ENCODE peak calls at places on chromosome 12, in six cellular contexts. N is tibial artery, R is ovary, F is endodermal cell, U is AG04450, W is endothelial cell of umbilical vein. X is an unnamed sample.

GRCh38 chr12:110001596-110001995 is 2.4 kb downstream of the ANKRD13A start:
- DNase-seq in N (no peak), R (no peak), F (no peak), U (no peak), W (no peak), X (no peak)

GRCh38 chr12:560666-561065 is 100.9 kb downstream of the B4GALNT3 start:
- DNase-seq in N (no peak), R (no peak), F (no peak), U (no peak), W (no peak), X (no peak)

GRCh38 chr12:108342985-108343384 is 3.9 kb upstream of the CMKLR1 start:
- DNase-seq in N (peak), R (no peak), F (no peak), U (no peak), W (no peak), X (no peak)

GRCh38 chr12:50934981-50935807 is 17.1 kb upstream of the HIGD1C start:
- DNase-seq in N (no peak), R (no peak), F (peak), U (peak), W (no peak), X (no peak)

GRCh38 chr12:79071498-79071897 is 206.9 kb downstream of the SYT1 start:
- DNase-seq in N (no peak), R (no peak), F (no peak), U (no peak), W (no peak), X (no peak)

GRCh38 chr12:132804426-132804861 is 24.2 kb downstream of the GOLGA3 start:
- DNase-seq in N (no peak), R (no peak), F (peak), U (no peak), W (no peak), X (no peak)

GRCh38 chr12:66623455-66623854 is 55.4 kb downstream of the GRIP1 start:
- DNase-seq in N (no peak), R (no peak), F (no peak), U (no peak), W (peak), X (no peak)

GRCh38 chr12:501722-502447 is 42.1 kb downstream of the B4GALNT3 start:
- DNase-seq in N (no peak), R (no peak), F (peak), U (no peak), W (no peak), X (no peak)

GRCh38 chr12:51891843-51892242 is 3.9 kb downstream of the ANKRD33 start:
- DNase-seq in N (no peak), R (no peak), F (no peak), U (no peak), W (no peak), X (no peak)

GRCh38 chr12:19120795-19121194 is 8.7 kb upstream of the PLEKHA5 start:
- DNase-seq in N (no peak), R (no peak), F (no peak), U (no peak), W (no peak), X (no peak)

GRCh38 chr12:5124401-5124800 is 80.7 kb downstream of the KCNA5 start:
- DNase-seq in N (no peak), R (no peak), F (no peak), U (no peak), W (no peak), X (no peak)

GRCh38 chr12:64794305-64794704 is 30.1 kb upstream of the TBC1D30 start:
- DNase-seq in N (no peak), R (no peak), F (no peak), U (no peak), W (no peak), X (no peak)

GRCh38 chr12:51889216-51890134 is 1.6 kb downstream of the ANKRD33 start:
- DNase-seq in N (peak), R (no peak), F (peak), U (no peak), W (no peak), X (peak)

DNA sequence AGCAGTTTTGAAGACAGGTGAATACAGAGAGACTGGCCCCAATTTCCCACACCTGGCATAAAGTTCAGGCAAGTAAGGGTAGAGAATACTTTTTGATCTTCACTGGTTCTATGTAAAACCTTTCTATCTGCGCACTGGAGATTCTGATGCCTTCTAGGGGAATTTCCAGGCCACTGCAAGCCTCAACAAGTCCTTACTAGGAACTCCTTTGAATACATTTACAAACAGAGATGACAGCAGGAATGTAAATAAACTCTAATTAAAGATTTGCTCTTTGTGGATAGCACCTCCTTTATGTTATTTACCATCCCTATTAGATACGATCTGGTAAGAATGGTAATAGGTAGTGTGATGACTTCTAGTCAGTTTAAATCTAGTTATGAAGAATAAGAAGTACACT is 69.2 kb downstream of the NTN4 start:
- DNase-seq in N (no peak), R (no peak), F (no peak), U (no peak), W (no peak), X (no peak)
- TF ChIP-seq CTCF in N (no peak), R (no peak), F (peak), U (peak), W (peak), X (no peak)

GRCh38 chr12:112406519-112407488 is 2.6 kb downstream of the RPL6 start:
- DNase-seq in N (no peak), R (no peak), F (peak), U (no peak), W (no peak), X (no peak)
- H3K27ac ChIP-seq in N (no peak), R (no peak), F (no peak), U (no peak), W (no peak), X (no peak)

GRCh38 chr12:55724940-55725309 is 3.9 kb downstream of the CD63 start:
- DNase-seq in N (no peak), R (peak), F (no peak), U (no peak), W (no peak), X (no peak)
- TF ChIP-seq CTCF in N (no peak), R (peak), F (no peak), U (no peak), W (no peak), X (no peak)

GRCh38 chr12:112617191-112617505 is 174.4 kb upstream of the RPH3A start:
- DNase-seq in N (no peak), R (no peak), F (no peak), U (no peak), W (no peak), X (no peak)

DNA sequence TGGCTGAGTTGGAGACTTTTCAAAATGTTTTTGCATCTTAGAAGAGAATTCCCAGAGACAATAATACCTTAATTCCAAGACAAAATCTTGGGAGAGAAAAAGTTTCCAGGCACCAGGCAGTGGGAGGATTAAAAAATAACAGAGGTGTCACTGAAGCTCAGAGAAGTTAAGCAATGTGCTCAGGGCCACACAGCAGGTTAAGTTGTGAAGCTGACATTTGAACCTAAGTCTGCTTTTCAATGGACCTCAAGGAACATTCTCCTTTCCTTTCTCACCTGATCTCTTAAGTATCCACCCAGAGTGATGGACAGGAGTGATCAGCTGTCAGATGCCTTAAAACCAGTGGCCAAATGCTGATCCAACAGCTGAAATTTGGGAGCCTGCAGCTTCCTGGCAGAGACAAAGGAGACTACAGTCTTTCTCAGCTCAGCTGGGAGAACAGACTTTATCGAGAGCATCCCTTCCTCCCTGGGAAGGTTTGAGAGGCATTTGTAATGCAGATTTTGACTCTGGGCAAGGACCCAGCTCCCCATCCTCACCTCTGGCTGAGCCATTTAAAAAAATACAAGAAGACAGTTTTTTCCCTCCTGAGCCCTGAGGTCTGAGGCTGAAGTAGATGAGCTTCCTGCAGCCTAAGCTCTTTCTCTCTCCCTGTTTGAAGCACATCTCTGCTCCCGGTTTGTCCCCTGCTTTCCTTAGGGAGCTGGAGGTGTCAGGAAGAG is 174.9 kb upstream of the RPH3A start:
- DNase-seq in N (no peak), R (no peak), F (peak), U (no peak), W (no peak), X (no peak)
- H3K27ac ChIP-seq in N (no peak), R (no peak), F (peak), U (no peak), W (no peak), X (no peak)

DNA sequence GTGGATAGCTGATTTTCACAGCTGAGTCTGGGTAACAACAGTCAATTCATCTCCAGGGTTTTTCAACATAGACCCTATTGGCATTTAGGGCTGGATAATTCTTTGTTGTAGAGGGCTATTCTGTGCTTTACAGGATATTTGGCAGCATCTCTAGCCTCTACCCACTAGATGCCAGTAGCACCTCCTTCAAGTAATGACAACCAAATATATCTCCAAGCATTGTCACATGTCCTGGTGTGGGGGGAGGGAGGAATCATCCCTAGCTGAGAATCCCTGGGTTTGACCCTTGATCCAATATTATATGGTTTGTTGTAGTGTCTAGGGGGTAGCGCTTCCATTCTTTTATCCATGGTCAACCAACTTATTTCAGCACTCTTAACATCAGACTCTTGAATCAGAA is 157.2 kb downstream of the ANO4 start:
- DNase-seq in N (no peak), R (no peak), F (peak), U (no peak), W (no peak), X (no peak)
- TF ChIP-seq CTCF in N (no peak), R (no peak), F (peak), U (no peak), W (no peak), X (no peak)

DNA sequence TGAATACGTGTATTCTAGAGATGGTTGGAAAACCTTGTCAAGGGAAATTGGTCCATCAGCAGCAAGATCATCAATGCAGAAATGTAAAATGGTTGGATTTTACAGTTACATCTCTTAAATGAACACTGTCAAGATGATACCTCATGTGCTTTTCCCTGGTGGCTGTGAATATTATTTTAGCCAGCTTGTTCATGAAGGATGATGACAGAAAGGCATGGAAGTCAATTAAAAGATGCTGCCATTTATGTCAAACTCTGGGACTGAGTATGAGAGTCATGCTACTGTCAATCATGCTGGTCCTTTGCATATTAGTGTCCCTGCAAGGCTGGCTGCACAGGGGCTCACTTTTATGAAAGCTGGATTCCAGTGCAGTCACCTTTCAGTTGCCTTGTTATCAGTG is 10.3 kb upstream of the RERG start:
- DNase-seq in N (no peak), R (no peak), F (no peak), U (no peak), W (no peak), X (no peak)
- H3K27ac ChIP-seq in N (no peak), R (no peak), F (no peak), U (no peak), W (no peak), X (no peak)

DNA sequence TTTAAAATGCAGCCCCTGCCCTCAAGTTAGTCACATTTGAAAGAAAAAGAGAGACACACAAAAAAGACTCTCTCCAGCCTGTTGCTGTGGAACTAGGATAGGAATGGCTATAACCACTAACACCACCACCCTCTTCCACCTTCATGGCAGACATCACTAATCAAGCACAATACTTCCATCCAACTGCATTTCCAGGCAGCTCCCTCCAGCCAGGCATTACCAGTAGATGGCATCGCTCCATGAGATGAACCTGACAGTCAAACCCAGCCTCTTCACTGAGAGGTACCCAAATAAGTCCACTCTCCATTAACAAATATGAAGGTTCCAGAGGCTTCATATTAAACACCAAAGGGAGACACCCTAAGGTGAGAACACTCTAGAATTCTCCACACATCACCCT is 24.4 kb downstream of the SLC8B1 start:
- DNase-seq in N (no peak), R (no peak), F (peak), U (no peak), W (no peak), X (no peak)
- TF ChIP-seq CTCF in N (no peak), R (no peak), F (peak), U (peak), W (no peak), X (no peak)

X was measured in Peyer's patch.